ENCODE peak calls at places on chromosomes 11 and 22, in six cellular contexts. H, Z, U, G, P and V are unnamed samples.

GRCh38 chr22:27252282-27253049 is 549.1 kb downstream of the MN1 start:
- DNase-seq in H (no peak), Z (no peak), U (no peak), G (no peak), P (peak; percentile 22), V (no peak)

GRCh38 chr11:10504490-10504889 is 36.5 kb downstream of the RNF141 start:
- DNase-seq in H (no peak), Z (no peak), U (no peak), G (no peak), P (no peak), V (no peak)

GRCh38 chr22:42955087-42955630 is 59.8 kb downstream of the PACSIN2 start:
- DNase-seq in H (no peak), Z (no peak), U (no peak), G (no peak), P (no peak), V (no peak)

GRCh38 chr11:130043575-130043974 is 26.1 kb upstream of the APLP2 start:
- DNase-seq in H (no peak), Z (no peak), U (no peak), G (no peak), P (no peak), V (no peak)

GRCh38 chr11:76672431-76673163 is 2.0 kb upstream of the LRRC32 start:
- DNase-seq in H (no peak), Z (peak; percentile 11), U (no peak), G (peak; percentile 30), P (no peak), V (no peak)

GRCh38 chr11:30938801-30939200 is 352.6 kb upstream of the MPPED2 start:
- DNase-seq in H (no peak), Z (no peak), U (no peak), G (no peak), P (no peak), V (no peak)

GRCh38 chr11:26134481-26135355 is 197.2 kb upstream of the ANO3 start:
- DNase-seq in H (no peak), Z (no peak), U (peak; percentile 22), G (no peak), P (no peak), V (no peak)

GRCh38 chr22:17884084-17884483 is 109.8 kb upstream of the BID start:
- DNase-seq in H (no peak), Z (no peak), U (no peak), G (no peak), P (no peak), V (no peak)

GRCh38 chr22:23113067-23113846 is 28.5 kb downstream of the RSPH14 start:
- DNase-seq in H (peak; percentile 22), Z (no peak), U (peak; percentile 81), G (no peak), P (peak; percentile 46), V (no peak)

GRCh38 chr11:112834277-112834755 is 126.9 kb upstream of the NCAM1 start:
- DNase-seq in H (no peak), Z (no peak), U (peak; percentile 70), G (no peak), P (no peak), V (no peak)

GRCh38 chr11:47631473-47631872 is 10.9 kb downstream of the MTCH2 start:
- DNase-seq in H (no peak), Z (no peak), U (no peak), G (no peak), P (no peak), V (no peak)

GRCh38 chr11:60926500-60926899 is 2.2 kb downstream of the TMEM132A start:
- DNase-seq in H (no peak), Z (no peak), U (no peak), G (no peak), P (no peak), V (no peak)

GRCh38 chr22:30611197-30611596 is 4.2 kb downstream of the TCN2 start:
- DNase-seq in H (no peak), Z (no peak), U (no peak), G (no peak), P (no peak), V (no peak)

GRCh38 chr22:39932918-39933649 is 27.1 kb upstream of the TMA7B start:
- DNase-seq in H (peak; percentile 61), Z (peak; percentile 28), U (no peak), G (no peak), P (no peak), V (peak; percentile 33)

GRCh38 chr11:45652781-45653180 is 12.6 kb downstream of the CHST1 start:
- DNase-seq in H (no peak), Z (no peak), U (no peak), G (no peak), P (no peak), V (no peak)